ENCODE peak calls at places on chromosomes 11 and 22, in six cellular contexts. One of them, this sample, is unnamed.

GRCh38 chr11:44993971-44994705 is 43.5 kb upstream of the TP53I11 start:
- DNase-seq in LHCN-M2: no peak
- DNase-seq in AG04450: no peak
- DNase-seq in activated naive CD4-positive, alpha-beta T cell: no peak
- DNase-seq in NCI-H446 treated with DMSO at 0.1 percent for 48 hours: peak
- DNase-seq in cardiac muscle cell: no peak
- DNase-seq in this sample: no peak

GRCh38 chr11:71304491-71304890 is 52.1 kb upstream of the SHANK2 start:
- DNase-seq in activated naive CD4-positive, alpha-beta T cell: no peak
- DNase-seq in AG04450: no peak
- DNase-seq in LHCN-M2: no peak
- DNase-seq in cardiac muscle cell: no peak
- DNase-seq in NCI-H446 treated with DMSO at 0.1 percent for 48 hours: no peak
- DNase-seq in this sample: no peak

GRCh38 chr11:71083105-71083504 is 169.3 kb downstream of the SHANK2 start:
- DNase-seq in AG04450: no peak
- DNase-seq in NCI-H446 treated with DMSO at 0.1 percent for 48 hours: no peak
- DNase-seq in activated naive CD4-positive, alpha-beta T cell: no peak
- DNase-seq in cardiac muscle cell: no peak
- DNase-seq in LHCN-M2: no peak
- DNase-seq in this sample: no peak

GRCh38 chr22:47918276-47918928 is 1156.0 kb downstream of the TBC1D22A start:
- DNase-seq in NCI-H446 treated with DMSO at 0.1 percent for 48 hours: no peak
- DNase-seq in cardiac muscle cell: no peak
- DNase-seq in activated naive CD4-positive, alpha-beta T cell: peak
- DNase-seq in AG04450: no peak
- DNase-seq in LHCN-M2: no peak
- DNase-seq in this sample: peak

GRCh38 chr11:63917685-63918523 is 940 bp upstream of the RCOR2 start:
- DNase-seq in AG04450: no peak
- DNase-seq in cardiac muscle cell: peak
- DNase-seq in activated naive CD4-positive, alpha-beta T cell: no peak
- DNase-seq in LHCN-M2: no peak
- DNase-seq in NCI-H446 treated with DMSO at 0.1 percent for 48 hours: peak
- DNase-seq in this sample: no peak

GRCh38 chr22:17237031-17237668 is 17.9 kb upstream of the ADA2 start:
- DNase-seq in cardiac muscle cell: no peak
- DNase-seq in NCI-H446 treated with DMSO at 0.1 percent for 48 hours: no peak
- DNase-seq in LHCN-M2: no peak
- DNase-seq in activated naive CD4-positive, alpha-beta T cell: no peak
- DNase-seq in AG04450: no peak
- DNase-seq in this sample: no peak

GRCh38 chr11:104327864-104328513 is 164.0 kb upstream of the PDGFD start:
- DNase-seq in cardiac muscle cell: no peak
- DNase-seq in LHCN-M2: no peak
- DNase-seq in activated naive CD4-positive, alpha-beta T cell: no peak
- DNase-seq in NCI-H446 treated with DMSO at 0.1 percent for 48 hours: peak
- DNase-seq in AG04450: no peak
- DNase-seq in this sample: no peak

GRCh38 chr22:37911697-37912096 is 5.6 kb downstream of the MICALL1 start:
- DNase-seq in NCI-H446 treated with DMSO at 0.1 percent for 48 hours: no peak
- DNase-seq in cardiac muscle cell: no peak
- DNase-seq in LHCN-M2: no peak
- DNase-seq in AG04450: no peak
- DNase-seq in activated naive CD4-positive, alpha-beta T cell: no peak
- DNase-seq in this sample: no peak

GRCh38 chr22:17400305-17400704 is 31.0 kb downstream of the CECR2 start:
- DNase-seq in NCI-H446 treated with DMSO at 0.1 percent for 48 hours: no peak
- DNase-seq in cardiac muscle cell: no peak
- DNase-seq in activated naive CD4-positive, alpha-beta T cell: no peak
- DNase-seq in LHCN-M2: no peak
- DNase-seq in AG04450: no peak
- DNase-seq in this sample: no peak

GRCh38 chr11:9574806-9575530 is 1.5 kb downstream of the WEE1 start:
- DNase-seq in cardiac muscle cell: peak
- DNase-seq in AG04450: peak
- DNase-seq in LHCN-M2: peak
- DNase-seq in activated naive CD4-positive, alpha-beta T cell: no peak
- DNase-seq in NCI-H446 treated with DMSO at 0.1 percent for 48 hours: peak
- DNase-seq in this sample: no peak

GRCh38 chr11:67464411-67465189 is 4.5 kb downstream of the TMEM134 start:
- DNase-seq in NCI-H446 treated with DMSO at 0.1 percent for 48 hours: no peak
- DNase-seq in cardiac muscle cell: peak
- DNase-seq in AG04450: no peak
- DNase-seq in LHCN-M2: peak
- DNase-seq in activated naive CD4-positive, alpha-beta T cell: peak
- DNase-seq in this sample: peak

GRCh38 chr11:95092549-95093324 is 3.1 kb downstream of the ENDOD1 start:
- DNase-seq in cardiac muscle cell: peak
- DNase-seq in activated naive CD4-positive, alpha-beta T cell: no peak
- DNase-seq in LHCN-M2: peak
- DNase-seq in NCI-H446 treated with DMSO at 0.1 percent for 48 hours: no peak
- DNase-seq in AG04450: no peak
- DNase-seq in this sample: no peak

GRCh38 chr11:70359806-70360205 is 38.5 kb upstream of the CTTN start:
- DNase-seq in LHCN-M2: no peak
- DNase-seq in AG04450: no peak
- DNase-seq in NCI-H446 treated with DMSO at 0.1 percent for 48 hours: no peak
- DNase-seq in activated naive CD4-positive, alpha-beta T cell: no peak
- DNase-seq in cardiac muscle cell: no peak
- DNase-seq in this sample: no peak

This sample was measured in activated gamma-delta T cell treated with anti-CD3 and anti-CD28 coated beads, Interleukin-2, amount 50 U/mL, for 16 hours.